ENCODE peak calls at places on chromosomes 5 and 9, in eight cellular contexts. M is neuronal stem cell, X is body of pancreas, N is heart right ventricle, H is EL, R is heart left ventricle, Z is activated T-cell treated with anti-CD3 and anti-CD28 coated beads for 48 hours, Y is posterior vena cava. G is an unnamed sample.
A peak's percentile ranks its signal among the peaks of the same experiment; 100 is the strongest.

GRCh38 chr9:119453980-119454379 is 84.7 kb upstream of the BRINP1 start:
- DNase-seq in M (no peak), X (no peak), N (no peak), H (no peak), R (no peak), Z (no peak), Y (no peak), G (no peak)

GRCh38 chr5:178279723-178280438 is 47.3 kb upstream of the PHYKPL start:
- DNase-seq in M (peak; percentile 81), X (peak; percentile 91), N (peak; percentile 93), H (peak; percentile 74), R (peak; percentile 95), Z (peak; percentile 48), Y (peak; percentile 97), G (peak; percentile 81)

GRCh38 chr5:62077823-62078550 is 228.0 kb upstream of the KIF2A start:
- DNase-seq in M (no peak), X (no peak), N (no peak), H (no peak), R (no peak), Z (no peak), Y (no peak), G (no peak)

GRCh38 chr5:77230727-77231469 is 20.4 kb downstream of the PDE8B start:
- DNase-seq in M (no peak), X (no peak), N (no peak), H (no peak), R (no peak), Z (no peak), Y (no peak), G (no peak)

GRCh38 chr5:142609142-142609541 is 76.7 kb downstream of the FGF1 start:
- DNase-seq in M (no peak), X (no peak), N (no peak), H (no peak), R (no peak), Z (no peak), Y (no peak), G (no peak)

GRCh38 chr5:170313344-170313743 is 15.8 kb upstream of the LCP2 start:
- DNase-seq in M (no peak), X (no peak), N (no peak), H (no peak), R (no peak), Z (no peak), Y (no peak), G (no peak)

GRCh38 chr5:77463905-77464304 is 28.2 kb downstream of the WDR41 start:
- DNase-seq in M (no peak), X (no peak), N (no peak), H (no peak), R (no peak), Z (no peak), Y (no peak), G (no peak)

GRCh38 chr5:79074641-79075040 is 5.1 kb downstream of the BHMT2 start:
- DNase-seq in M (no peak), X (no peak), N (no peak), H (peak; percentile 90), R (no peak), Z (no peak), Y (no peak), G (no peak)

GRCh38 chr9:135216666-135217431 is 129.4 kb downstream of the OLFM1 start:
- DNase-seq in M (no peak), X (peak; percentile 70), N (peak; percentile 21), H (no peak), R (peak; percentile 55), Z (no peak), Y (peak; percentile 66), G (no peak)

GRCh38 chr5:7671420-7671819 is 179.5 kb downstream of the CFAP90 start:
- DNase-seq in M (no peak), X (no peak), N (no peak), H (no peak), R (no peak), Z (no peak), Y (no peak), G (no peak)

GRCh38 chr5:15904894-15905805 is 274.4 kb downstream of the MARCHF11 start:
- DNase-seq in M (no peak), X (no peak), N (no peak), H (no peak), R (no peak), Z (no peak), Y (no peak), G (no peak)

GRCh38 chr5:142871880-142872200 is 101.7 kb downstream of the ARHGAP26 start:
- DNase-seq in M (no peak), X (no peak), N (no peak), H (peak; percentile 42), R (no peak), Z (no peak), Y (no peak), G (peak; percentile 62)

GRCh38 chr9:135992486-135993408 is 31.6 kb upstream of the UBAC1 start:
- DNase-seq in M (peak; percentile 59), X (peak; percentile 66), N (peak; percentile 85), H (peak; percentile 80), R (peak; percentile 90), Z (peak; percentile 24), Y (peak; percentile 96), G (peak; percentile 93)

GRCh38 chr5:42621242-42621641 is 135.4 kb upstream of the CCDC152 start:
- DNase-seq in M (no peak), X (no peak), N (no peak), H (no peak), R (no peak), Z (no peak), Y (no peak), G (no peak)

GRCh38 chr5:167356374-167356773 is 935.1 kb upstream of the WWC1 start:
- DNase-seq in M (no peak), X (no peak), N (no peak), H (no peak), R (no peak), Z (no peak), Y (no peak), G (no peak)

GRCh38 chr9:114484854-114485443 is 20.3 kb downstream of the WHRN start:
- DNase-seq in M (no peak), X (no peak), N (no peak), H (peak; percentile 86), R (no peak), Z (peak; percentile 35), Y (no peak), G (peak; percentile 79)

GRCh38 chr5:135557034-135557838 is 21.5 kb upstream of the NEUROG1 start:
- DNase-seq in M (no peak), X (no peak), N (no peak), H (no peak), R (no peak), Z (no peak), Y (peak; percentile 35), G (no peak)

GRCh38 chr5:127725673-127726072 is 22.5 kb downstream of the CCDC192 start:
- DNase-seq in M (no peak), X (no peak), N (no peak), H (no peak), R (no peak), Z (no peak), Y (no peak), G (no peak)

GRCh38 chr9:84744195-84744594 is 74.7 kb downstream of the NTRK2 start:
- DNase-seq in M (no peak), X (no peak), N (no peak), H (no peak), R (no peak), Z (no peak), Y (no peak), G (no peak)

GRCh38 chr5:2357309-2357708 is 394.2 kb downstream of the IRX2 start:
- DNase-seq in M (no peak), X (no peak), N (no peak), H (no peak), R (no peak), Z (no peak), Y (no peak), G (no peak)

GRCh38 chr5:31944683-31945445 is 229.3 kb downstream of the GOLPH3 start:
- DNase-seq in M (no peak), X (peak; percentile 78), N (no peak), H (no peak), R (no peak), Z (no peak), Y (peak; percentile 72), G (no peak)

GRCh38 chr9:78053627-78054026 is 22.0 kb upstream of the GNAQ start:
- DNase-seq in M (no peak), X (no peak), N (no peak), H (no peak), R (no peak), Z (no peak), Y (no peak), G (no peak)

GRCh38 chr5:96214442-96215197 is 218.4 kb downstream of the PCSK1 start:
- DNase-seq in M (no peak), X (peak; percentile 47), N (no peak), H (no peak), R (no peak), Z (no peak), Y (no peak), G (peak; percentile 19)

GRCh38 chr5:145362261-145362660 is 472.9 kb downstream of the PRELID2 start:
- DNase-seq in M (no peak), X (no peak), N (no peak), H (peak; percentile 94), R (no peak), Z (no peak), Y (no peak), G (no peak)

GRCh38 chr9:121447341-121447834 is 52.3 kb downstream of the GGTA1 start:
- DNase-seq in M (no peak), X (no peak), N (no peak), H (peak; percentile 67), R (no peak), Z (no peak), Y (no peak), G (peak; percentile 56)

GRCh38 chr5:1008451-1009358 is at the start of gene NKD2:
- DNase-seq in M (peak; percentile 56), X (peak; percentile 54), N (peak; percentile 57), H (no peak), R (peak; percentile 75), Z (peak; percentile 57), Y (peak; percentile 76), G (no peak)

GRCh38 chr5:80116465-80116864 is 81.3 kb downstream of the THBS4 start:
- DNase-seq in M (no peak), X (no peak), N (no peak), H (no peak), R (no peak), Z (no peak), Y (no peak), G (no peak)

GRCh38 chr9:83986765-83987401 is 6.3 kb downstream of the RMI1 start:
- DNase-seq in M (no peak), X (peak; percentile 52), N (no peak), H (peak; percentile 78), R (no peak), Z (no peak), Y (no peak), G (peak; percentile 36)

GRCh38 chr5:5422819-5423515 is 490 bp downstream of the ICE1 start:
- DNase-seq in M (no peak), X (no peak), N (no peak), H (peak; percentile 7), R (no peak), Z (no peak), Y (no peak), G (peak; percentile 5)

GRCh38 chr5:142499591-142500384 is 175.0 kb upstream of the SPRY4 start:
- DNase-seq in M (no peak), X (no peak), N (no peak), H (no peak), R (no peak), Z (no peak), Y (no peak), G (peak; percentile 63)

GRCh38 chr9:75814667-75815066 is 75.8 kb upstream of the PCSK5 start:
- DNase-seq in M (no peak), X (no peak), N (no peak), H (no peak), R (no peak), Z (no peak), Y (no peak), G (no peak)

GRCh38 chr5:74361406-74362358 is 278.8 kb downstream of the ENC1 start:
- DNase-seq in M (no peak), X (no peak), N (no peak), H (no peak), R (no peak), Z (no peak), Y (no peak), G (peak; percentile 67)

GRCh38 chr5:133612021-133612860 is at the start of gene FSTL4:
- DNase-seq in M (peak; percentile 33), X (peak; percentile 86), N (no peak), H (no peak), R (peak; percentile 68), Z (no peak), Y (no peak), G (no peak)

GRCh38 chr5:88322785-88323184 is 54.1 kb upstream of the TMEM161B start:
- DNase-seq in M (no peak), X (no peak), N (no peak), H (no peak), R (no peak), Z (no peak), Y (no peak), G (no peak)